ENCODE peak calls at places on chromosomes 3 and 15, in six cellular contexts. One of them, this sample, is unnamed.

GRCh38 chr15:74050127-74050526 is 32.2 kb downstream of the GOLGA6A start:
- DNase-seq in CD8-positive, alpha-beta T cell: no peak
- DNase-seq in mesothelial cell of epicardium: no peak
- DNase-seq in Calu3: no peak
- DNase-seq in glutamatergic neuron: peak
- DNase-seq in breast epithelium: no peak
- DNase-seq in this sample: no peak

GRCh38 chr3:58965870-58966269 is 84.0 kb downstream of the CFAP20DC start:
- DNase-seq in breast epithelium: no peak
- DNase-seq in mesothelial cell of epicardium: no peak
- DNase-seq in Calu3: no peak
- DNase-seq in glutamatergic neuron: no peak
- DNase-seq in CD8-positive, alpha-beta T cell: no peak
- DNase-seq in this sample: no peak

GRCh38 chr3:23805881-23806321 is at the start of gene UBE2E1:
- DNase-seq in CD8-positive, alpha-beta T cell: peak
- DNase-seq in breast epithelium: peak
- DNase-seq in mesothelial cell of epicardium: peak
- DNase-seq in Calu3: peak
- DNase-seq in glutamatergic neuron: peak
- DNase-seq in this sample: no peak

GRCh38 chr3:15647629-15648167 is 46.2 kb downstream of the BTD start:
- DNase-seq in CD8-positive, alpha-beta T cell: peak
- DNase-seq in glutamatergic neuron: no peak
- DNase-seq in Calu3: no peak
- DNase-seq in breast epithelium: no peak
- DNase-seq in mesothelial cell of epicardium: no peak
- DNase-seq in this sample: no peak

GRCh38 chr15:91881551-91882297 is 28.2 kb downstream of the SLCO3A1 start:
- DNase-seq in Calu3: no peak
- DNase-seq in breast epithelium: no peak
- DNase-seq in CD8-positive, alpha-beta T cell: no peak
- DNase-seq in glutamatergic neuron: no peak
- DNase-seq in mesothelial cell of epicardium: no peak
- DNase-seq in this sample: no peak

GRCh38 chr15:70152070-70152480 is 54.4 kb upstream of the TLE3 start:
- DNase-seq in Calu3: no peak
- DNase-seq in CD8-positive, alpha-beta T cell: no peak
- DNase-seq in breast epithelium: no peak
- DNase-seq in mesothelial cell of epicardium: no peak
- DNase-seq in glutamatergic neuron: peak
- DNase-seq in this sample: peak

GRCh38 chr3:59836525-59836924 is 786.7 kb upstream of the CFAP20DC start:
- DNase-seq in glutamatergic neuron: peak
- DNase-seq in Calu3: no peak
- DNase-seq in mesothelial cell of epicardium: no peak
- DNase-seq in breast epithelium: no peak
- DNase-seq in CD8-positive, alpha-beta T cell: no peak
- DNase-seq in this sample: no peak

GRCh38 chr15:69300129-69300588 is 1.4 kb downstream of the PAQR5 start:
- DNase-seq in glutamatergic neuron: no peak
- DNase-seq in breast epithelium: no peak
- DNase-seq in CD8-positive, alpha-beta T cell: no peak
- DNase-seq in Calu3: no peak
- DNase-seq in mesothelial cell of epicardium: no peak
- DNase-seq in this sample: no peak

GRCh38 chr3:20857636-20858035 is 671.6 kb upstream of the SGO1 start:
- DNase-seq in Calu3: no peak
- DNase-seq in mesothelial cell of epicardium: no peak
- DNase-seq in CD8-positive, alpha-beta T cell: no peak
- DNase-seq in breast epithelium: no peak
- DNase-seq in glutamatergic neuron: no peak
- DNase-seq in this sample: no peak

GRCh38 chr3:194976049-194976451 is 290.4 kb downstream of the FAM43A start:
- DNase-seq in breast epithelium: peak
- DNase-seq in glutamatergic neuron: no peak
- DNase-seq in mesothelial cell of epicardium: no peak
- DNase-seq in Calu3: no peak
- DNase-seq in CD8-positive, alpha-beta T cell: no peak
- DNase-seq in this sample: no peak

GRCh38 chr3:37500518-37500917 is 326.1 kb upstream of the LRRFIP2 start:
- DNase-seq in Calu3: no peak
- DNase-seq in mesothelial cell of epicardium: no peak
- DNase-seq in CD8-positive, alpha-beta T cell: no peak
- DNase-seq in breast epithelium: no peak
- DNase-seq in glutamatergic neuron: no peak
- DNase-seq in this sample: no peak

GRCh38 chr15:85558747-85559327 is 178.4 kb downstream of the AKAP13 start:
- DNase-seq in mesothelial cell of epicardium: no peak
- DNase-seq in Calu3: no peak
- DNase-seq in glutamatergic neuron: no peak
- DNase-seq in breast epithelium: no peak
- DNase-seq in CD8-positive, alpha-beta T cell: no peak
- DNase-seq in this sample: no peak

GRCh38 chr3:42292009-42292408 is 26.0 kb upstream of the CCK start:
- DNase-seq in glutamatergic neuron: no peak
- DNase-seq in Calu3: no peak
- DNase-seq in mesothelial cell of epicardium: no peak
- DNase-seq in CD8-positive, alpha-beta T cell: no peak
- DNase-seq in breast epithelium: no peak
- DNase-seq in this sample: no peak

GRCh38 chr3:189142527-189142926 is 29.2 kb upstream of the TPRG1 start:
- DNase-seq in glutamatergic neuron: no peak
- DNase-seq in Calu3: no peak
- DNase-seq in breast epithelium: no peak
- DNase-seq in CD8-positive, alpha-beta T cell: peak
- DNase-seq in mesothelial cell of epicardium: no peak
- DNase-seq in this sample: no peak

GRCh38 chr3:189148090-189148507 is 23.7 kb upstream of the TPRG1 start:
- DNase-seq in breast epithelium: peak
- DNase-seq in CD8-positive, alpha-beta T cell: peak
- DNase-seq in glutamatergic neuron: peak
- DNase-seq in Calu3: peak
- DNase-seq in mesothelial cell of epicardium: peak
- DNase-seq in this sample: peak

GRCh38 chr3:189146842-189147241 is 24.9 kb upstream of the TPRG1 start:
- DNase-seq in mesothelial cell of epicardium: no peak
- DNase-seq in breast epithelium: no peak
- DNase-seq in glutamatergic neuron: no peak
- DNase-seq in Calu3: no peak
- DNase-seq in CD8-positive, alpha-beta T cell: no peak
- DNase-seq in this sample: no peak

GRCh38 chr3:189143321-189143720 is 28.4 kb upstream of the TPRG1 start:
- DNase-seq in Calu3: no peak
- DNase-seq in CD8-positive, alpha-beta T cell: no peak
- DNase-seq in breast epithelium: no peak
- DNase-seq in glutamatergic neuron: no peak
- DNase-seq in mesothelial cell of epicardium: no peak
- DNase-seq in this sample: no peak

GRCh38 chr3:189144645-189145044 is 27.1 kb upstream of the TPRG1 start:
- DNase-seq in glutamatergic neuron: no peak
- DNase-seq in CD8-positive, alpha-beta T cell: peak
- DNase-seq in breast epithelium: peak
- DNase-seq in mesothelial cell of epicardium: no peak
- DNase-seq in Calu3: peak
- DNase-seq in this sample: no peak
- TF ChIP-seq CTCF in glutamatergic neuron: no peak
- TF ChIP-seq CTCF in CD8-positive, alpha-beta T cell: peak
- TF ChIP-seq CTCF in breast epithelium: peak
- TF ChIP-seq CTCF in mesothelial cell of epicardium: no peak
- TF ChIP-seq CTCF in Calu3: peak
- TF ChIP-seq CTCF in this sample: no peak

GRCh38 chr15:30990036-30990435 is 1.4 kb downstream of the MTMR10 start:
- DNase-seq in glutamatergic neuron: no peak
- DNase-seq in breast epithelium: no peak
- DNase-seq in Calu3: no peak
- DNase-seq in CD8-positive, alpha-beta T cell: no peak
- DNase-seq in mesothelial cell of epicardium: no peak
- DNase-seq in this sample: no peak
- TF ChIP-seq CTCF in glutamatergic neuron: no peak
- TF ChIP-seq CTCF in breast epithelium: no peak
- TF ChIP-seq CTCF in Calu3: no peak
- TF ChIP-seq CTCF in CD8-positive, alpha-beta T cell: no peak
- TF ChIP-seq CTCF in mesothelial cell of epicardium: no peak
- TF ChIP-seq CTCF in this sample: no peak

DNA sequence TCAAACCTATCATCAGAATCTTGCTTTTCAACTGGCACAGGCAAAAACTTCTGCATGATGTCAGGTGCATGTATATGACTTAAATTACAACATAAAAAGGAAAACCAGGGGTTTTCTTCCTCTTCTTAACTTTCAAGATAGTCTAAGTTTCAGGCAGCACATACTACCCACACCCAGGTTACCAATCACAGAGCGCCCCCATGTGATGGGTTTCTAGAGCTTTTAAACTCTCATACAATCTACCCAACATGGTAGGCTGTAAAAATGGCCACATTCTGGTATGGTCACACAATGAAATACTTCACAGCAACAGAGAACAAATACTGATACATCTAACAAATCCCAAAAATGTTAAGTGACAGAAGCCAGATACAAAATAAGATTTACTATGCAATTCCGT is 7.4 kb downstream of the MESD start:
- DNase-seq in breast epithelium: no peak
- DNase-seq in glutamatergic neuron: no peak
- DNase-seq in CD8-positive, alpha-beta T cell: no peak
- DNase-seq in mesothelial cell of epicardium: no peak
- DNase-seq in Calu3: no peak
- DNase-seq in this sample: no peak
- TF ChIP-seq CTCF in breast epithelium: no peak
- TF ChIP-seq CTCF in glutamatergic neuron: no peak
- TF ChIP-seq CTCF in CD8-positive, alpha-beta T cell: no peak
- TF ChIP-seq CTCF in mesothelial cell of epicardium: no peak
- TF ChIP-seq CTCF in Calu3: no peak
- TF ChIP-seq CTCF in this sample: no peak

DNA sequence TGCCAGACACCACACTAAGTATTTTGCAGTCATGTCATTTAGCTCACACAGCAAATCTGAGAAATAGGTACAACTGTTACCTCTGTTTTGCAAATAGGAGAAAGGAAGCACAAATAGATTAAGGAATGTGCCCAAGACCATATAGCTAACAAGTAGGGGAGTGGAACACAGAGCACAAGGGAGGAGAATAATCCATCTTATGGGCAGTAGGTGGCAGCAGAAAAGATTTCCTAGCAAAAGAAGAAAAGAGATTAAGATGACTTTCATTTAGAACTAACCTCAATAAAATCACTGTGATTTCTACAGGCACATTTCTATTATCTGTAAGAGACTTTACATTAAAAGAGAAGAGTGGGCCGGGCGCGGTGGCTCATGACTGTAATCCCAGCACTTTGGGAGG is 49.1 kb downstream of the NR1I2 start:
- DNase-seq in breast epithelium: no peak
- DNase-seq in glutamatergic neuron: no peak
- DNase-seq in Calu3: no peak
- DNase-seq in mesothelial cell of epicardium: no peak
- DNase-seq in CD8-positive, alpha-beta T cell: no peak
- DNase-seq in this sample: no peak
- TF ChIP-seq CTCF in breast epithelium: no peak
- TF ChIP-seq CTCF in glutamatergic neuron: no peak
- TF ChIP-seq CTCF in Calu3: no peak
- TF ChIP-seq CTCF in mesothelial cell of epicardium: no peak
- TF ChIP-seq CTCF in CD8-positive, alpha-beta T cell: no peak
- TF ChIP-seq CTCF in this sample: no peak